ENCODE peak calls at places on chromosomes 7 and 10, in six cellular contexts. S, Y, K, Z, Q and G are unnamed samples.

GRCh38 chr7:74454059-74454947 is 597 bp downstream of the GTF2IRD1 start:
- DNase-seq in S (no peak), Y (no peak), K (peak; percentile 30), Z (no peak), Q (no peak), G (no peak)

GRCh38 chr7:33418251-33418701 is 288.9 kb downstream of the BBS9 start:
- DNase-seq in S (no peak), Y (peak; percentile 44), K (no peak), Z (no peak), Q (no peak), G (peak; percentile 50)

GRCh38 chr10:27535312-27535711 is 31.2 kb downstream of the RAB18 start:
- DNase-seq in S (no peak), Y (no peak), K (no peak), Z (no peak), Q (no peak), G (no peak)

GRCh38 chr10:119344381-119344780 is 137.0 kb downstream of the GRK5 start:
- DNase-seq in S (no peak), Y (no peak), K (no peak), Z (no peak), Q (no peak), G (no peak)

GRCh38 chr7:136056827-136057226 is 79.7 kb upstream of the MTPN start:
- DNase-seq in S (no peak), Y (no peak), K (no peak), Z (no peak), Q (no peak), G (no peak)

GRCh38 chr7:2936301-2936700 is 92.2 kb upstream of the GNA12 start:
- DNase-seq in S (no peak), Y (no peak), K (no peak), Z (no peak), Q (no peak), G (no peak)

GRCh38 chr10:97494151-97494550 is 4.1 kb downstream of the MMS19 start:
- DNase-seq in S (no peak), Y (no peak), K (no peak), Z (no peak), Q (no peak), G (no peak)

GRCh38 chr10:57218382-57218781 is 857.3 kb upstream of the ZWINT start:
- DNase-seq in S (no peak), Y (no peak), K (no peak), Z (no peak), Q (no peak), G (no peak)

GRCh38 chr10:1123972-1124371 is 67.8 kb downstream of the WDR37 start:
- DNase-seq in S (no peak), Y (no peak), K (no peak), Z (no peak), Q (no peak), G (no peak)

GRCh38 chr10:1050555-1050954 is 1.6 kb upstream of the IDI1 start:
- DNase-seq in S (no peak), Y (no peak), K (peak; percentile 83), Z (no peak), Q (peak; percentile 37), G (no peak)

GRCh38 chr10:124516998-124517397 is 55.4 kb downstream of the LHPP start:
- DNase-seq in S (no peak), Y (no peak), K (no peak), Z (no peak), Q (no peak), G (no peak)

GRCh38 chr7:30082686-30083085 is 52.1 kb upstream of the MTURN start:
- DNase-seq in S (no peak), Y (no peak), K (no peak), Z (peak; percentile 67), Q (no peak), G (no peak)

GRCh38 chr7:26346611-26347200 is 55.0 kb downstream of the SNX10 start:
- DNase-seq in S (no peak), Y (no peak), K (no peak), Z (no peak), Q (no peak), G (no peak)

GRCh38 chr7:72007018-72007417 is 405.1 kb downstream of the CALN1 start:
- DNase-seq in S (peak; percentile 28), Y (no peak), K (no peak), Z (no peak), Q (no peak), G (no peak)

GRCh38 chr10:29469481-29470354 is 165.1 kb downstream of the SVIL start:
- DNase-seq in S (no peak), Y (no peak), K (no peak), Z (no peak), Q (no peak), G (no peak)

GRCh38 chr7:87413951-87414381 is 61.5 kb downstream of the ABCB4 start:
- DNase-seq in S (no peak), Y (no peak), K (no peak), Z (peak; percentile 45), Q (no peak), G (no peak)

GRCh38 chr10:121734517-121735137 is 136.4 kb upstream of the FGFR2 start:
- DNase-seq in S (no peak), Y (peak; percentile 27), K (peak; percentile 57), Z (no peak), Q (no peak), G (no peak)

GRCh38 chr10:17883621-17884020 is 68.1 kb upstream of the SLC39A12 start:
- DNase-seq in S (no peak), Y (no peak), K (no peak), Z (no peak), Q (no peak), G (no peak)

GRCh38 chr7:159099217-159099655 is 45.4 kb downstream of the VIPR2 start:
- DNase-seq in S (peak; percentile 63), Y (no peak), K (no peak), Z (no peak), Q (no peak), G (no peak)

GRCh38 chr10:86876748-86877147 is 80.7 kb downstream of the MMRN2 start:
- DNase-seq in S (no peak), Y (peak; percentile 77), K (no peak), Z (no peak), Q (no peak), G (no peak)

GRCh38 chr7:7265676-7266075 is 83.3 kb downstream of the C1GALT1 start:
- DNase-seq in S (no peak), Y (no peak), K (no peak), Z (no peak), Q (no peak), G (no peak)

GRCh38 chr7:30521532-30521931 is 16.9 kb upstream of the GGCT start:
- DNase-seq in S (peak; percentile 80), Y (peak; percentile 70), K (no peak), Z (no peak), Q (no peak), G (no peak)

GRCh38 chr10:71243756-71244637 is 31.6 kb downstream of the UNC5B start:
- DNase-seq in S (no peak), Y (peak; percentile 53), K (peak; percentile 55), Z (no peak), Q (no peak), G (no peak)

GRCh38 chr10:44593952-44594351 is 209.1 kb upstream of the CXCL12 start:
- DNase-seq in S (no peak), Y (no peak), K (no peak), Z (no peak), Q (no peak), G (no peak)
- H3K4me3 ChIP-seq in S (no peak overlapping the region), Y (no peak overlapping the region), K (no peak overlapping the region), Z (no peak overlapping the region), Q (no peak overlapping the region), G (no peak overlapping the region)

DNA sequence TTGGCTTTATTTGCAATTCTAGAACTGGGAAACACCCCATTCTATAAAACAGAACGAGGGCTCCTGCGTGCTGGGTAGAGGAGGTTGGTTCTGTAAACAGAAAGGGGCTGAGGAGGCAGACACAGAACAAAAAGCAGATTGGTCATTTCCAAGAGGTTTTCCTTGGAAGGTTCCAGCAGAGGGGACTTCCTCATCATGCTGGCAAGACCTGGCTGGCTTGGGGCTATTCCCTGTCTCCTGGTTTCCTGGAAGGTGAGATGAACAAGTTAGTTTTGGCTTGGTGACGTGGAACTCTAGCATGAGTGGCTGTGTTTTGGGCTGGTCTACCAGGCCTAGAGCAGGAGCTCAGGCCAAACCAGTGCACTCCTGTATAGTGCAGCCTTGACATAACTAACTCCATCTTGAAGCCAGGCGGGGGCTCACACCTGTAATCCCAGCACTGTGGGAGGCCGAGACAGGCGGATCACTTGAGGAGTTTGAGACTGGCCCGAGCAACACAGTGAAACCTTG is 26.1 kb upstream of the DNAJB6 start:
- DNase-seq in S (no peak), Y (no peak), K (no peak), Z (no peak), Q (no peak), G (no peak)
- H3K4me3 ChIP-seq in S (no peak overlapping the region), Y (no peak overlapping the region), K (no peak overlapping the region), Z (no peak overlapping the region), Q (no peak overlapping the region), G (no peak overlapping the region)

DNA sequence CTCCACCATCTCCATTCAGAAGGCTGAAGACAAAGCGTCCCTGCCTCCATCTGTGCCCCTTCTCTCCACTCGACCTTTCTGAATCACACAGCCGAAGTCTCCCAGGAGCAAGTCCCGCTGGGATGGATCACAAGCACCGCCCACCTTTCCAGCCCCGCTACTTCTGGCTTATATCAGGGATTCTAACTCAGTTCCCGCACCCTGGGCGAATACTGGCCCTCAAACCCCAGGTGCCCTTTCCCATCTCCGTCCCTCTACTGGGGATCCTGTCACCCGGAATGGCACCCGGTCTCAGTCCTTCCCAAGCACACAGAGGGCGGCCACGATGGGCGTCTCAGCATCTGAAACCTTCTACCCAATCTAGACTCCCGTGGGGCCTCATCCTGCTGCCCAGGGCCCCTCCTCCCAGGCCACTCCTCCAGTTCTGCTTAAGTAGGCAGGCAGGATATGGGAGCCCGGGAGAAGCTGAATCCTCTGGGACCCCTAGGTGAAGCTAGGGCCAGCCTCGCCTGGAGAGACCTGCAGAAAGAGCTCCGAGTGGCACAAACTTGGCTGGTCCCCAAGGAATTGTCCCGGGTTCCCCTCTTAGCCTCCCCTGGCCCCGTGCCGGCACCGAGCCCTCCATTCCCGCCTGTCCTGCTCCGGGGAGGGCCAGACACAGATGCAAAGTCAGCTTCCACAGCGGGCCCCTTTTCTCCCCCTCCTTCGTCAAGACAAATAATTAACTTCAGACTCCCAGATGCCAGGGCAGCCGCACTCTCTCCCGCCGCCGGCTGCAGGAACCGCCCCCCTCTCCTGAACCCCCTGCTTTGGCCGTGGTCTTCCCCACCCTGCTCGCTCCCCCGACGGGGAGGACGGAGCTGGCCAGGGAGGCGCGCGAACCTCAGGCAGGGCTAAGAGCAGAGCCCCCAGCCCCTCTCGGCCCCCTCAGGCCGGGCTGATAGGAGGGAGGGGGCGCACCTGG is 622 bp downstream of the KCP start:
- DNase-seq in S (no peak), Y (peak; percentile 44), K (no peak), Z (no peak), Q (no peak), G (no peak)
- H3K4me3 ChIP-seq in S (peak overlapping the region; percentile 5), Y (peak overlapping the region; percentile 32), K (no peak overlapping the region), Z (peak overlapping the region; percentile 44), Q (no peak overlapping the region), G (peak overlapping the region; percentile 54)

DNA sequence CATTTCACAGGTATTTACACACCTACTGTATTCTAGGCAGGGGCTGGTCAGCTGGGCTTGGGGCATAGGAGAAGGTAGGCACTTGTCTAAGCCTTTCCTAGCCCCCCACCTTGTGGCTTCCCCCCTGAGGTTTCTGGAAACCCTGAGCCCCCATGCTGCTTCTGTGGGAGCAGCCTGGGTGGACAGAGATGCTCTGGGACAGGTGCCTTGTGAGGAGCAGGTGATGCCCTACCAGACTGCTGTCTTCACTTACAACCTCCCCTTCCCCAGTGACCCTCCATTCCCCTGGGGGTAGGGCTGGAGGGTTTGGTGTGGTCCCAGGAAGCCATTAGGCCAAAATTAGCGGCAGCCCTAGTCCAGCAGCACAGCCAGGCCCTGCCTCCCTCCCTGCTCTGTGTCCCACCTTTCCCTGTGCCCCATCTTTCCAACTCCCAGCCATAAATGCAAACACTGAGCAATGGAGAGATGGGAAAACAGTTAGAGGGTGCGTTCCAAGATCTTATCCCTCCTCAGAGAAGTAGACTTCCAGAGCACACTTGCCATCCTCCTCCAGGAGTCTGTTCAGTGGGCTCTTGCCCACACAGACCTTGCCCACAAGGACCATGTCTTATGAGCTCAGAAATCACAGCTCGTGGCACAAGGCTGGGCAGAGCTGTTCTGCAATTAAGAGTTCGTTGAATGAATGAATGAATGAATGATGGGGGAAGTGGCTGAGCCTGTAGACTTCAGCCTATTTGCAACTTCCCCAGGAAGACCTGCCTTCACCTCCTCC is 1.4 kb upstream of the FGF8 start:
- DNase-seq in S (no peak), Y (no peak), K (no peak), Z (no peak), Q (no peak), G (no peak)
- H3K4me3 ChIP-seq in S (no peak overlapping the region), Y (no peak overlapping the region), K (no peak overlapping the region), Z (no peak overlapping the region), Q (no peak overlapping the region), G (no peak overlapping the region)